ENCODE peak calls at places on chromosomes 5 and 9, in five cellular contexts. J, P, N, Q and G are unnamed samples. For H3K27me3, the result is how much of the 10 kb centered on the place peaks cover.

GRCh38 chr5:83474986-83475385 is 3.4 kb downstream of the VCAN start:
- DNase-seq in N (no peak), P (no peak), J (peak), Q (no peak), G (no peak)

GRCh38 chr5:100841358-100842076 is 61.6 kb downstream of the ST8SIA4 start:
- DNase-seq in N (peak), P (no peak), Q (no peak), J (no peak), G (peak)

GRCh38 chr9:17824927-17825659 is 246.2 kb downstream of the SH3GL2 start:
- DNase-seq in J (no peak), Q (no peak), N (no peak), P (no peak), G (no peak)

GRCh38 chr5:133612021-133612860 is at the start of gene FSTL4:
- DNase-seq in N (no peak), J (peak), Q (no peak), P (no peak), G (no peak)

GRCh38 chr9:107260437-107261081 is 22.5 kb upstream of the RAD23B start:
- DNase-seq in Q (no peak), N (no peak), J (peak), P (no peak), G (no peak)

GRCh38 chr5:128271859-128272446 is 188.4 kb downstream of the SLC12A2 start:
- DNase-seq in P (no peak), N (peak), Q (no peak), J (peak), G (peak)

GRCh38 chr9:133168432-133168831 is 4.7 kb upstream of the GBGT1 start:
- DNase-seq in Q (no peak), N (no peak), J (no peak), P (no peak), G (no peak)

GRCh38 chr5:123000731-123001130 is 35.8 kb downstream of the PPIC start:
- DNase-seq in Q (no peak), N (no peak), P (no peak), J (no peak), G (no peak)

GRCh38 chr9:97598461-97599288 is 34.5 kb downstream of the TSTD2 start:
- DNase-seq in N (peak), P (no peak), J (peak), Q (no peak), G (peak)

GRCh38 chr5:173330151-173330855 is 2.1 kb upstream of the STC2 start:
- DNase-seq in J (peak), N (no peak), Q (no peak), P (no peak), G (no peak)

GRCh38 chr9:35555881-35556280 is 49.2 kb upstream of the TESK1 start:
- DNase-seq in J (no peak), N (no peak), Q (no peak), P (no peak), G (no peak)

GRCh38 chr9:135925496-135926133 is 18.3 kb upstream of the CAMSAP1 start:
- DNase-seq in J (no peak), Q (no peak), P (no peak), N (no peak), G (peak)

GRCh38 chr5:41793156-41793770 is 77.0 kb downstream of the OXCT1 start:
- DNase-seq in Q (no peak), P (no peak), N (peak), J (no peak), G (peak)

GRCh38 chr5:172183881-172184280 is 4.1 kb downstream of the STK10 start:
- DNase-seq in N (no peak), J (no peak), Q (no peak), P (no peak), G (no peak)

GRCh38 chr5:66164044-66164790 is 20.1 kb downstream of the SREK1 start:
- DNase-seq in Q (no peak), N (no peak), J (no peak), P (no peak), G (no peak)

GRCh38 chr5:146731909-146732659 is 146.5 kb downstream of the PPP2R2B start:
- DNase-seq in P (no peak), J (peak), Q (no peak), N (peak), G (peak)

GRCh38 chr5:167049043-167049663 is 1242.3 kb upstream of the WWC1 start:
- DNase-seq in J (peak), N (peak), Q (no peak), P (no peak), G (peak)

GRCh38 chr5:96344678-96345612 is 88.1 kb downstream of the PCSK1 start:
- DNase-seq in P (no peak), J (peak), N (peak), Q (no peak), G (peak)

GRCh38 chr5:97499605-97500004 is 316.6 kb upstream of the RIOK2 start:
- DNase-seq in N (no peak), P (no peak), J (no peak), Q (no peak), G (no peak)

GRCh38 chr5:169511708-169512107 is 71.9 kb upstream of the SPDL1 start:
- DNase-seq in J (peak), P (no peak), Q (no peak), N (no peak), G (no peak)
- TF ChIP-seq CTCF in J (peak), P (no peak), Q (no peak), N (no peak), G (no peak)

GRCh38 chr5:142322403-142322746 is 2.4 kb downstream of the SPRY4 start:
- DNase-seq in J (no peak), P (no peak), N (no peak), Q (no peak), G (no peak)
- H3K27me3 ChIP-seq in J (under half), P (under half), N (under half), Q (under half), G (under half)

DNA sequence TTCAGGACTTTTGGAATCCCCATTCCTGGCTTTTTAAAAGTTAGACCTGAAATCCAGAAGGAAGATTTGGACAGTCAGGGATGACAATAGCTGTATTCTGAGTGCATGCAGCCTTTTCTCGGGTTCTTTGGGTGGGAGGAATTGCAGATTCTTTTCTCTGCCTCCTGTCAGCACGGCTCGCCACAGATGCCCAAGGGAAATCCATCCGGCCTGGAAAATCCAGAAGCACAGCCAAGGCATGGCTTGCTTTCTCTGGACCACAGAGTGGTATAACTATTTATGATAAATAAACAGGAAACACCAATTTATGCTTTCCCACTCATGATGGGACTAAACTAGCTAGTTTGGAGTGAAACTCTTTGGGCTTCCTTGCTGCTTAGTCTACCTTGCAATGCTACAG is 59.1 kb downstream of the C9orf152 start:
- DNase-seq in P (no peak), J (no peak), Q (no peak), N (no peak), G (no peak)
- H3K4me3 ChIP-seq in P (no peak), J (no peak), Q (no peak), N (no peak), G (no peak)

DNA sequence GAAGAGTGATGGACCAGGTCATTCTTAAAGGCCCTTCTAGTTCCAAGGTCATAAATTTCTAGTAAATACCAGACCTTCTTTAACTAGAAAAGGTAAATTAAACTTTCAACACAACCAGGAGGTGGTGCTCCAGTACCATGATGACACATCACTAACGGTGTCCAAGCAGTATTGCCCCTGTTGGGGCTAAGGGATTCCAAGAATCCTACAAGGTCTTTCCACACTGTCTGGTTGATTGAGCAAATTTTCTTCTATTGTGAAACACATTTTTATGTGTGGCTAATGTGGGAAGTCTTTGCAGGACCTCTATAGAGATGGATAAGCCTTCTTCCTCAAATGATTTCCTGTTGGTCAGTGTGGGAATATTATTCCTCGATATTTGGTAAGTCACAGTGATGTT is 459.6 kb upstream of the PAPPA start:
- DNase-seq in P (no peak), Q (no peak), J (peak), N (no peak), G (peak)
- TF ChIP-seq CTCF in P (peak), Q (no peak), J (peak), N (no peak), G (peak)